ENCODE peak calls at places on chromosomes 4 and X, in seven cellular contexts. R, Y, U, W, H, M and F are unnamed samples.

GRCh38 chr4:169283114-169283509 is 12.4 kb upstream of the SH3RF1 start:
- DNase-seq in W (peak), Y (no peak), R (no peak), U (peak), H (peak), M (no peak), F (no peak)

GRCh38 chr4:153513596-153513995 is 47.4 kb downstream of the TMEM131L start:
- DNase-seq in Y (no peak), H (peak), M (no peak), R (no peak), W (peak), U (no peak), F (no peak)

GRCh38 chr4:161931089-161931488 is 232.7 kb downstream of the FSTL5 start:
- DNase-seq in U (no peak), W (no peak), H (no peak), M (no peak), R (no peak), Y (no peak), F (no peak)

GRCh38 chrX:154902408-154902807 is 16.3 kb downstream of the F8A1 start:
- DNase-seq in U (no peak), R (no peak), Y (no peak), H (no peak), M (no peak), W (no peak), F (no peak)

GRCh38 chr4:88104902-88105610 is 53.4 kb downstream of the ABCG2 start:
- DNase-seq in M (no peak), Y (no peak), U (peak), R (no peak), W (peak), H (peak), F (no peak)

GRCh38 chr4:175614880-175615279 is 197.2 kb downstream of the GPM6A start:
- DNase-seq in R (no peak), W (no peak), H (no peak), M (no peak), Y (no peak), U (no peak), F (peak)

GRCh38 chrX:73851014-73852009 is 288.3 kb downstream of the CHIC1 start:
- DNase-seq in Y (no peak), H (peak), W (no peak), R (no peak), M (no peak), U (no peak), F (no peak)

GRCh38 chr4:110344165-110344564 is 131.8 kb upstream of the ENPEP start:
- DNase-seq in H (no peak), Y (no peak), W (no peak), M (peak), U (no peak), R (no peak), F (no peak)

GRCh38 chrX:23383411-23383810 is 48.8 kb downstream of the PTCHD1 start:
- DNase-seq in W (peak), M (no peak), Y (no peak), U (no peak), R (no peak), H (no peak), F (no peak)

GRCh38 chr4:56686537-56687231 is 5.6 kb upstream of the HOPX start:
- DNase-seq in R (no peak), Y (no peak), M (no peak), U (no peak), H (no peak), W (no peak), F (no peak)

GRCh38 chr4:151641167-151641566 is 119.6 kb downstream of the GATB start:
- DNase-seq in Y (no peak), W (peak), U (peak), H (peak), R (no peak), M (no peak), F (no peak)

GRCh38 chrX:39752820-39753219 is 344.9 kb downstream of the BCOR start:
- DNase-seq in H (no peak), M (no peak), Y (peak), U (no peak), R (peak), W (peak), F (peak)

GRCh38 chr4:159757471-159757870 is 654.6 kb downstream of the RAPGEF2 start:
- DNase-seq in W (no peak), Y (no peak), M (no peak), H (no peak), U (no peak), R (no peak), F (no peak)

GRCh38 chrX:10015711-10016515 is 48.8 kb downstream of the CLDN34 start:
- DNase-seq in W (no peak), R (peak), M (no peak), Y (no peak), H (no peak), U (no peak), F (no peak)

GRCh38 chrX:54492340-54492739 is 3.7 kb downstream of the FGD1 start:
- DNase-seq in R (no peak), Y (no peak), M (no peak), H (no peak), U (no peak), W (no peak), F (no peak)

GRCh38 chr4:140242357-140243284 is 88.6 kb upstream of the MAML3 start:
- DNase-seq in M (no peak), Y (peak), W (no peak), R (no peak), U (no peak), H (no peak), F (no peak)

GRCh38 chrX:77440310-77440709 is 6.9 kb upstream of the FGF16 start:
- DNase-seq in H (no peak), Y (no peak), R (no peak), W (no peak), M (no peak), U (no peak), F (no peak)

GRCh38 chrX:3244203-3244743 is 102.2 kb downstream of the MXRA5 start:
- DNase-seq in U (no peak), R (no peak), M (no peak), H (peak), W (peak), Y (no peak), F (no peak)

GRCh38 chr4:112766422-112766821 is 129.5 kb downstream of the LARP7 start:
- DNase-seq in U (no peak), Y (no peak), W (no peak), M (peak), R (no peak), H (peak), F (no peak)

GRCh38 chr4:56637791-56638190 is 43.3 kb downstream of the HOPX start:
- DNase-seq in H (no peak), U (no peak), W (peak), M (no peak), Y (no peak), R (no peak), F (no peak)

GRCh38 chrX:123807825-123808416 is 51.9 kb upstream of the XIAP start:
- DNase-seq in M (no peak), U (no peak), H (peak), Y (no peak), W (no peak), R (no peak), F (no peak)

GRCh38 chr4:3497554-3498389 is 34.5 kb downstream of the LRPAP1 start:
- DNase-seq in U (no peak), R (no peak), W (no peak), H (no peak), M (no peak), Y (no peak), F (no peak)

GRCh38 chr4:151428346-151428745 is 19.4 kb downstream of the FHIP1A start:
- DNase-seq in W (no peak), R (no peak), H (no peak), M (no peak), U (no peak), Y (no peak), F (no peak)

GRCh38 chr4:84683065-84683464 is 100.1 kb downstream of the CDS1 start:
- DNase-seq in U (no peak), R (no peak), W (no peak), M (no peak), H (no peak), Y (no peak), F (no peak)

GRCh38 chr4:188008377-188008776 is 12.8 kb downstream of the ZFP42 start:
- DNase-seq in Y (no peak), M (no peak), R (no peak), U (peak), W (no peak), H (peak), F (no peak)

GRCh38 chr4:67721317-67721769 is 20.4 kb upstream of the UBA6 start:
- DNase-seq in M (no peak), U (no peak), W (no peak), Y (no peak), R (no peak), H (no peak), F (no peak)

GRCh38 chr4:103105558-103106356 is 6.1 kb upstream of the BDH2 start:
- DNase-seq in Y (no peak), R (no peak), W (no peak), U (no peak), H (no peak), M (no peak), F (no peak)

GRCh38 chrX:39149761-39150160 is 348.5 kb downstream of the MID1IP1 start:
- DNase-seq in W (no peak), M (peak), Y (peak), R (peak), U (no peak), H (no peak), F (peak)

GRCh38 chr4:20075479-20075878 is 176.2 kb upstream of the SLIT2 start:
- DNase-seq in W (no peak), U (no peak), R (no peak), Y (no peak), M (no peak), H (no peak), F (no peak)

GRCh38 chr4:128737098-128737513 is 72.4 kb upstream of the JADE1 start:
- DNase-seq in U (no peak), R (no peak), W (no peak), M (no peak), Y (no peak), H (no peak), F (no peak)